ENCODE peak calls at places on chromosomes 12 and 14, in six cellular contexts. I is T-helper 9 cell, E is uterus, G is Calu3, X is activated T-cell treated with anti-CD3 and anti-CD28 coated beads for 1 hour, T is Caco-2. S is an unnamed sample.
A peak's percentile ranks its signal among the peaks of the same experiment; 100 is the strongest.

GRCh38 chr12:52151859-52152783 is 39.7 kb downstream of the KRT80 start:
- DNase-seq in T (no peak), I (peak; percentile 72), G (peak; percentile 79), E (peak; percentile 58), X (peak; percentile 63), S (peak; percentile 77)

GRCh38 chr12:6444704-6445688 is at the start of gene CD27:
- DNase-seq in G (no peak), X (no peak), E (no peak), T (no peak), I (no peak), S (no peak)

GRCh38 chr12:48157889-48158370 is 615 bp upstream of the ASB8 start:
- DNase-seq in X (no peak), E (no peak), G (no peak), I (no peak), T (peak; percentile 6), S (no peak)

GRCh38 chr12:100656141-100656540 is 82.7 kb downstream of the GAS2L3 start:
- DNase-seq in T (no peak), I (no peak), G (no peak), X (no peak), E (no peak), S (no peak)

GRCh38 chr12:79415754-79416435 is 274.9 kb downstream of the PAWR start:
- DNase-seq in X (no peak), E (no peak), T (peak; percentile 74), I (no peak), G (peak; percentile 48), S (peak; percentile 32)

GRCh38 chr12:18578191-18578590 is 159.6 kb downstream of the PLCZ1 start:
- DNase-seq in X (no peak), G (no peak), E (no peak), T (no peak), I (no peak), S (no peak)

GRCh38 chr14:72902802-72903530 is 9.1 kb upstream of the DPF3 start:
- DNase-seq in E (no peak), G (no peak), X (no peak), I (no peak), T (no peak), S (no peak)

GRCh38 chr12:107396991-107397390 is 288.6 kb upstream of the PWP1 start:
- DNase-seq in G (no peak), E (no peak), T (no peak), X (no peak), I (no peak), S (no peak)

GRCh38 chr12:49279706-49280159 is 14.9 kb downstream of the TUBA1C start:
- DNase-seq in T (no peak), G (no peak), E (no peak), I (no peak), X (no peak), S (peak; percentile 26)

GRCh38 chr14:74459289-74459946 is 33.4 kb upstream of the SYNDIG1L start:
- DNase-seq in G (peak; percentile 64), T (peak; percentile 61), X (peak; percentile 11), E (no peak), I (no peak), S (no peak)

GRCh38 chr14:30291216-30291615 is 267.7 kb upstream of the G2E3 start:
- DNase-seq in E (no peak), G (no peak), X (no peak), T (no peak), I (no peak), S (no peak)

GRCh38 chr12:13002301-13003097 is 2.4 kb upstream of the HEBP1 start:
- DNase-seq in X (no peak), G (no peak), I (no peak), T (no peak), E (no peak), S (no peak)

S was measured in transverse colon.